ENCODE peak calls at places on chromosomes 2 and 18, in six cellular contexts. W, U, M, N, F and I are unnamed samples.

GRCh38 chr2:233349005-233349998 is 5.0 kb upstream of the DGKD start:
- DNase-seq in M (no peak), U (peak; percentile 59), F (peak; percentile 80), N (no peak), W (no peak), I (no peak)

GRCh38 chr2:26848336-26849055 is 564 bp downstream of the DPYSL5 start:
- DNase-seq in U (no peak), M (no peak), W (no peak), F (peak; percentile 51), N (peak; percentile 34), I (no peak)

GRCh38 chr2:201191132-201191875 is 8.4 kb downstream of the CASP10 start:
- DNase-seq in N (no peak), W (no peak), M (no peak), U (no peak), F (no peak), I (no peak)

GRCh38 chr2:33598472-33599174 is 476 bp downstream of the FAM98A start:
- DNase-seq in W (no peak), U (peak; percentile 40), N (peak; percentile 71), F (no peak), M (no peak), I (peak; percentile 6)

GRCh38 chr2:1024981-1025380 is 74.3 kb downstream of the SNTG2 start:
- DNase-seq in U (no peak), W (no peak), M (no peak), N (no peak), F (no peak), I (no peak)

GRCh38 chr2:20953146-20953824 is 90.6 kb downstream of the APOB start:
- DNase-seq in M (no peak), U (no peak), W (no peak), N (no peak), F (no peak), I (no peak)

GRCh38 chr2:196275646-196276352 is 104.4 kb upstream of the STK17B start:
- DNase-seq in U (no peak), F (peak; percentile 60), N (no peak), W (no peak), M (no peak), I (no peak)

GRCh38 chr2:54522624-54523281 is 66.6 kb downstream of the SPTBN1 start:
- DNase-seq in U (peak; percentile 45), N (peak; percentile 69), W (peak; percentile 59), F (peak; percentile 55), M (no peak), I (peak; percentile 52)

GRCh38 chr18:28365406-28365805 is 188.5 kb upstream of the CDH2 start:
- DNase-seq in U (no peak), N (no peak), W (no peak), M (no peak), F (no peak), I (no peak)

GRCh38 chr2:123652320-123652719 is 372.8 kb upstream of the CNTNAP5 start:
- DNase-seq in F (no peak), M (no peak), N (no peak), W (no peak), U (no peak), I (no peak)

GRCh38 chr2:119544075-119545031 is at the start of gene CFAP221:
- DNase-seq in N (peak; percentile 92), F (peak; percentile 80), M (no peak), W (peak; percentile 60), U (peak; percentile 68), I (no peak)

GRCh38 chr2:178070824-178071223 is 1.8 kb downstream of the PDE11A start:
- DNase-seq in U (no peak), F (no peak), N (no peak), M (no peak), W (no peak), I (no peak)

GRCh38 chr2:112481528-112482228 is at the start of gene TTL:
- DNase-seq in U (peak; percentile 87), W (peak; percentile 62), N (peak; percentile 89), F (peak; percentile 87), M (peak; percentile 80), I (peak; percentile 68)

GRCh38 chr2:114784890-114785583 is 342.6 kb downstream of the DPP10 start:
- DNase-seq in M (no peak), F (no peak), U (no peak), W (no peak), N (no peak), I (no peak)

GRCh38 chr18:38909972-38910371 is 1344.4 kb upstream of the CELF4 start:
- DNase-seq in U (no peak), M (no peak), W (no peak), F (no peak), N (no peak), I (no peak)

GRCh38 chr2:144694456-144694855 is 174.5 kb upstream of the ZEB2 start:
- DNase-seq in F (no peak), U (no peak), M (no peak), N (no peak), W (no peak), I (no peak)

GRCh38 chr18:35641916-35642315 is 60.4 kb downstream of the GALNT1 start:
- DNase-seq in F (no peak), N (no peak), M (no peak), U (no peak), W (no peak), I (no peak)

GRCh38 chr2:239165206-239165831 is 235.5 kb downstream of the HDAC4 start:
- DNase-seq in F (peak; percentile 22), M (peak; percentile 62), U (no peak), N (no peak), W (peak; percentile 14), I (no peak)

GRCh38 chr2:161976300-161976699 is 97.7 kb downstream of the DPP4 start:
- DNase-seq in U (no peak), F (no peak), M (no peak), N (no peak), W (no peak), I (no peak)

GRCh38 chr2:235554936-235555335 is 61.1 kb downstream of the AGAP1 start:
- DNase-seq in W (no peak), N (no peak), F (no peak), M (no peak), U (no peak), I (no peak)

GRCh38 chr2:235555356-235555755 is 61.5 kb downstream of the AGAP1 start:
- DNase-seq in M (peak; percentile 21), N (no peak), F (no peak), W (no peak), U (no peak), I (no peak)

GRCh38 chr2:235553696-235554100 is 59.9 kb downstream of the AGAP1 start:
- DNase-seq in W (no peak), F (no peak), N (no peak), U (no peak), M (no peak), I (no peak)

GRCh38 chr2:235553291-235553690 is 59.4 kb downstream of the AGAP1 start:
- DNase-seq in U (no peak), M (no peak), F (no peak), W (no peak), N (no peak), I (no peak)

GRCh38 chr2:235554385-235554784 is 60.5 kb downstream of the AGAP1 start:
- DNase-seq in N (no peak), M (no peak), U (no peak), W (no peak), F (no peak), I (no peak)
- H3K4me3 ChIP-seq in N (no peak overlapping the region), M (no peak overlapping the region), U (no peak overlapping the region), W (no peak overlapping the region), F (no peak overlapping the region), I (no peak overlapping the region)

GRCh38 chr2:120917876-120918275 is 182.2 kb downstream of the GLI2 start:
- DNase-seq in N (no peak), F (no peak), U (no peak), M (no peak), W (no peak), I (no peak)

GRCh38 chr2:120916446-120916845 is 180.8 kb downstream of the GLI2 start:
- DNase-seq in M (no peak), W (no peak), N (no peak), F (no peak), U (no peak), I (no peak)

GRCh38 chr2:120913972-120914838 is 178.5 kb downstream of the GLI2 start:
- DNase-seq in W (no peak), U (no peak), F (no peak), M (no peak), N (no peak), I (no peak)

GRCh38 chr2:120914839-120915521 is 179.3 kb downstream of the GLI2 start:
- DNase-seq in W (no peak), M (peak; percentile 89), F (no peak), U (peak; percentile 83), N (peak; percentile 81), I (no peak)

GRCh38 chr2:120915670-120916069 is 180.0 kb downstream of the GLI2 start:
- DNase-seq in M (no peak), W (no peak), F (no peak), N (no peak), U (no peak), I (no peak)
- H3K27ac ChIP-seq in M (no peak overlapping the region), W (peak overlapping the region; percentile 9), F (no peak overlapping the region), N (peak overlapping the region; percentile 5), U (peak overlapping the region; percentile 91), I (no peak overlapping the region)

GRCh38 chr2:170530284-170530745 is 184.8 kb upstream of the SP5 start:
- DNase-seq in W (peak; percentile 62), M (peak; percentile 96), U (peak; percentile 57), N (peak; percentile 57), F (peak; percentile 73), I (no peak)
- H3K4me3 ChIP-seq in W (no peak overlapping the region), M (peak overlapping the region; percentile 22), U (peak overlapping the region; percentile 35), N (no peak overlapping the region), F (no peak overlapping the region), I (no peak overlapping the region)

GRCh38 chr18:74183110-74183509 is 34.8 kb downstream of the TIMM21 start:
- DNase-seq in F (no peak), M (no peak), N (no peak), U (no peak), W (no peak), I (no peak)
- H3K27ac ChIP-seq in F (no peak overlapping the region), M (no peak overlapping the region), N (no peak overlapping the region), U (no peak overlapping the region), W (no peak overlapping the region), I (no peak overlapping the region)

DNA sequence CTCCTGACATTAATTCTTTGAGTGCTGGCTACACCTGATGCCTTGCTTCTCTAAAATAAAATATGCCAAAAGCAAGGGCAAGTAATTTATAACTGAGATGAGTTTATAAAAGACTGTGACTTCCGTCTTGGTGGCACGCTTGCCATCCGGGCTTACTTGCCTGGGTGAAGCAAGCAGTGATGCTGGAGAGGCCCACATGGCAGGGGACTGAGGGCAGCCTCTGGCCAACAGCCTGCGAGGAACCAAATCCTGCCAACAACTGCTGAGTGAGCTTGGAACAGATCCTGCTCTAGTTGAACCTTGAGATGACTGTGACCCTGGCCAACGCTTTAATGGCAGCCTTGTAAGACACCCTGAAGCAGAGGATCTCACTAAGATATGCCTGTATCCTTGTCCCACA is 96.1 kb upstream of the CAPN13 start:
- DNase-seq in M (no peak), U (no peak), F (no peak), N (no peak), W (no peak), I (no peak)
- H3K4me3 ChIP-seq in M (no peak overlapping the region), U (no peak overlapping the region), F (no peak overlapping the region), N (no peak overlapping the region), W (no peak overlapping the region), I (no peak overlapping the region)